ENCODE peak calls at places on chromosome 4, in four cellular contexts. One of them, this sample, is unnamed.

GRCh38 chr4:177308125-177308524 is 1.5 kb upstream of the NEIL3 start:
- DNase-seq in A549: no peak
- DNase-seq in IMR-90: peak; percentile 85
- DNase-seq in HepG2: peak; percentile 12
- DNase-seq in this sample: no peak

GRCh38 chr4:17142232-17142711 is 243.8 kb upstream of the LDB2 start:
- DNase-seq in A549: no peak
- DNase-seq in IMR-90: peak; percentile 98
- DNase-seq in HepG2: no peak
- DNase-seq in this sample: no peak

GRCh38 chr4:2761035-2761923 is 5.1 kb upstream of the TNIP2 start:
- DNase-seq in A549: no peak
- DNase-seq in IMR-90: no peak
- DNase-seq in HepG2: peak; percentile 86
- DNase-seq in this sample: peak; percentile 18

GRCh38 chr4:38523524-38524448 is 140.2 kb upstream of the KLF3 start:
- DNase-seq in A549: no peak
- DNase-seq in IMR-90: no peak
- DNase-seq in HepG2: no peak
- DNase-seq in this sample: no peak

GRCh38 chr4:92450694-92451093 is 146.9 kb downstream of the GRID2 start:
- DNase-seq in A549: no peak
- DNase-seq in IMR-90: no peak
- DNase-seq in HepG2: no peak
- DNase-seq in this sample: no peak

GRCh38 chr4:60366661-60367060 is 833.5 kb upstream of the ADGRL3 start:
- DNase-seq in A549: no peak
- DNase-seq in IMR-90: no peak
- DNase-seq in HepG2: no peak
- DNase-seq in this sample: no peak

GRCh38 chr4:24570172-24570571 is 14.2 kb downstream of the DHX15 start:
- DNase-seq in A549: no peak
- DNase-seq in IMR-90: no peak
- DNase-seq in HepG2: no peak
- DNase-seq in this sample: no peak

GRCh38 chr4:168569066-168569908 is 72.4 kb downstream of the PALLD start:
- DNase-seq in A549: no peak
- DNase-seq in IMR-90: no peak
- DNase-seq in HepG2: peak; percentile 1
- DNase-seq in this sample: no peak

GRCh38 chr4:62135565-62136156 is 935.5 kb downstream of the ADGRL3 start:
- DNase-seq in A549: no peak
- DNase-seq in IMR-90: no peak
- DNase-seq in HepG2: no peak
- DNase-seq in this sample: no peak

GRCh38 chr4:170853422-170854021 is 763.8 kb upstream of the AADAT start:
- DNase-seq in A549: no peak
- DNase-seq in IMR-90: no peak
- DNase-seq in HepG2: peak; percentile 19
- DNase-seq in this sample: peak; percentile 33

GRCh38 chr4:65670331-65671031 is at the start of gene EPHA5:
- DNase-seq in A549: no peak
- DNase-seq in IMR-90: peak; percentile 41
- DNase-seq in HepG2: peak; percentile 3
- DNase-seq in this sample: peak; percentile 69

GRCh38 chr4:6280365-6280996 is 10.8 kb downstream of the WFS1 start:
- DNase-seq in A549: no peak
- DNase-seq in IMR-90: no peak
- DNase-seq in HepG2: no peak
- DNase-seq in this sample: no peak

GRCh38 chr4:108395786-108396185 is 224.6 kb upstream of the RPL34 start:
- DNase-seq in A549: no peak
- DNase-seq in IMR-90: no peak
- DNase-seq in HepG2: no peak
- DNase-seq in this sample: no peak

GRCh38 chr4:129438582-129438981 is 342.6 kb downstream of the C4orf33 start:
- DNase-seq in A549: no peak
- DNase-seq in IMR-90: no peak
- DNase-seq in HepG2: no peak
- DNase-seq in this sample: peak; percentile 26

GRCh38 chr4:18722748-18723191 is 701.2 kb upstream of the LCORL start:
- DNase-seq in A549: no peak
- DNase-seq in IMR-90: no peak
- DNase-seq in HepG2: no peak
- DNase-seq in this sample: no peak

GRCh38 chr4:4637710-4638109 is 95.9 kb upstream of the STX18 start:
- DNase-seq in A549: no peak
- DNase-seq in IMR-90: no peak
- DNase-seq in HepG2: no peak
- DNase-seq in this sample: no peak

GRCh38 chr4:22573198-22573597 is 57.3 kb upstream of the ADGRA3 start:
- DNase-seq in A549: no peak
- DNase-seq in IMR-90: no peak
- DNase-seq in HepG2: no peak
- DNase-seq in this sample: no peak

GRCh38 chr4:68447201-68447600 is at the start of gene TMPRSS11E:
- DNase-seq in A549: no peak
- DNase-seq in IMR-90: no peak
- DNase-seq in HepG2: no peak
- DNase-seq in this sample: no peak

GRCh38 chr4:77167866-77168265 is 10.9 kb downstream of the CCNG2 start:
- DNase-seq in A549: no peak
- DNase-seq in IMR-90: no peak
- DNase-seq in HepG2: no peak
- DNase-seq in this sample: no peak

GRCh38 chr4:85861064-85861767 is 386.3 kb downstream of the ARHGAP24 start:
- DNase-seq in A549: no peak
- DNase-seq in IMR-90: peak; percentile 15
- DNase-seq in HepG2: no peak
- DNase-seq in this sample: no peak

GRCh38 chr4:90845777-90846176 is 718.6 kb downstream of the CCSER1 start:
- DNase-seq in A549: no peak
- DNase-seq in IMR-90: no peak
- DNase-seq in HepG2: no peak
- DNase-seq in this sample: no peak

GRCh38 chr4:89048906-89049601 is 7.9 kb downstream of the FAM13A start:
- DNase-seq in A549: no peak
- DNase-seq in IMR-90: peak; percentile 41
- DNase-seq in HepG2: no peak
- DNase-seq in this sample: no peak

GRCh38 chr4:75800972-75801371 is 76.6 kb downstream of the USO1 start:
- DNase-seq in A549: no peak
- DNase-seq in IMR-90: peak; percentile 56
- DNase-seq in HepG2: no peak
- DNase-seq in this sample: no peak

GRCh38 chr4:98996056-98996941 is 778 bp downstream of the METAP1 start:
- DNase-seq in A549: peak; percentile 8
- DNase-seq in IMR-90: peak; percentile 55
- DNase-seq in HepG2: peak; percentile 23
- DNase-seq in this sample: peak; percentile 35

GRCh38 chr4:155400893-155401292 is 24.1 kb upstream of the MAP9 start:
- DNase-seq in A549: no peak
- DNase-seq in IMR-90: no peak
- DNase-seq in HepG2: no peak
- DNase-seq in this sample: no peak

GRCh38 chr4:139704915-139705485 is 39.4 kb downstream of the MGST2 start:
- DNase-seq in A549: peak; percentile 17
- DNase-seq in IMR-90: peak; percentile 42
- DNase-seq in HepG2: peak; percentile 44
- DNase-seq in this sample: no peak

GRCh38 chr4:63919636-63920365 is 489.4 kb downstream of the TECRL start:
- DNase-seq in A549: no peak
- DNase-seq in IMR-90: no peak
- DNase-seq in HepG2: no peak
- DNase-seq in this sample: no peak

GRCh38 chr4:3414421-3415279 is 27.1 kb upstream of the HGFAC start:
- DNase-seq in A549: no peak
- DNase-seq in IMR-90: no peak
- DNase-seq in HepG2: no peak
- DNase-seq in this sample: no peak

GRCh38 chr4:137300776-137301175 is 231.5 kb downstream of the PCDH18 start:
- DNase-seq in A549: no peak
- DNase-seq in IMR-90: peak; percentile 68
- DNase-seq in HepG2: no peak
- DNase-seq in this sample: no peak

GRCh38 chr4:75289843-75290616 is 224.2 kb downstream of the RCHY1 start:
- DNase-seq in A549: no peak
- DNase-seq in IMR-90: no peak
- DNase-seq in HepG2: peak; percentile 20
- DNase-seq in this sample: no peak

GRCh38 chr4:37994569-37994968 is 34.4 kb downstream of the PTTG2 start:
- DNase-seq in A549: no peak
- DNase-seq in IMR-90: no peak
- DNase-seq in HepG2: no peak
- DNase-seq in this sample: no peak

GRCh38 chr4:74474345-74475099 is 29.6 kb downstream of the AREG start:
- DNase-seq in A549: no peak
- DNase-seq in IMR-90: peak; percentile 77
- DNase-seq in HepG2: no peak
- DNase-seq in this sample: no peak

GRCh38 chr4:128347175-128347868 is 59.7 kb upstream of the PGRMC2 start:
- DNase-seq in A549: no peak
- DNase-seq in IMR-90: peak; percentile 57
- DNase-seq in HepG2: no peak
- DNase-seq in this sample: no peak

DNA sequence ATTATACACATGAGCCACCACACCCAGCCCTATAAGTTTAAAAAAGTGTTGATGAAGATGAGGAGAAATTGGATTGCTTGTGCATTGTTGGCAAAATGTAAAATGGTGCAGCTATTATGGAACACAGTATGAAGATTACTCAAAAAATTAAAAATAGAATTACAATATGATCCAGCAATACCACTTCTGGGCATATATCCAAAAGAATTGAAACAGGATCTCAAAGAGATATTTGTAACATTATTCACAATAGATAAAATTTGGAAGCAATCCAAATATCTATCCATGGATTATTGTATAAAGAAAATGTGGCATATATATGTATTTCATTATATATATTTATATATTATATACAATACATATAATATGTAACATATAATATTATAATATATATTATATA is 515.6 kb upstream of the GNPDA2 start:
- DNase-seq in A549: no peak
- DNase-seq in IMR-90: no peak
- DNase-seq in HepG2: no peak
- DNase-seq in this sample: no peak
- TF ChIP-seq RFX5 in A549: no peak
- TF ChIP-seq RFX5 in IMR-90: no peak
- TF ChIP-seq RFX5 in HepG2: no peak
- TF ChIP-seq RFX5 in this sample: no peak

DNA sequence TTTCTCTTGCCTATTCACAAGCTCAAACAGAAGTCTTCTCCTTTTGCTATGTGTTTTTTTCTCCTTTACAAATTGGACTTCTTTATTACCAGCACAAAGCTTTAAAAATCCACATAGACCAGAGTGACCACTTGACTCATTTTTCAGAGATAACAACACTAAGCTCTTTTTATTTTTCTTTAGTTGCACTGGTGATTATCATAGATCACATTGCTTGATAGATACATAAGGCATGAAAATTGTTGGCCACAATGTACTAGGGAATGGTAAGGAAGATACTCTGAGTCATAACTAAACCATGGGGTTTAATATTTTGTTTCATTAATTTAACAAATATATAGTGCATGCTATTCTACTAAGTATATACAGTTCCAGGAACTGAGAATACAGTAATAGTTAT is 159.0 kb downstream of the GASK1B start:
- DNase-seq in A549: no peak
- DNase-seq in IMR-90: peak; percentile 85
- DNase-seq in HepG2: no peak
- DNase-seq in this sample: no peak
- TF ChIP-seq RFX5 in A549: no peak
- TF ChIP-seq RFX5 in IMR-90: no peak
- TF ChIP-seq RFX5 in HepG2: no peak
- TF ChIP-seq RFX5 in this sample: no peak

DNA sequence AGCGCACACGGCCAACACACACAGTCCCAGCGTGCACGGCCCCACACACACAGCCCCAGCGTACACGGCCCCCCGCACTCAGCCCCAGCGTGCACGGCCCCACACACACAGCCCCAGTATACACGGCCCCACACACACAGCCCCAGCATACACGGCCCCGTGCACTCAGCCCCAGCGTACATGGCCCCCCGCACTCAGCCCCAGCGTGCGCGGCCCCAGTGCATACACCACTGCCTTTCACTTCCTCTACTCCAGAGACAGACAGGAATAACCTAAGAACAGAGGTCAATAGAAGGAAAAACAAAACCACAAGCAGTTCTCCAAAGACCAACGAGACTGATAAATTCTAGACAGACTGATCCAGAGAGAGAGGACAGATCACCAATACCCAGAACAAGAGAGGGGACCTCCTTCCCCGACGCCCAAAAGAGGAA is 17.1 kb downstream of the GAK start:
- DNase-seq in A549: no peak
- DNase-seq in IMR-90: no peak
- DNase-seq in HepG2: no peak
- DNase-seq in this sample: no peak
- TF ChIP-seq RFX5 in A549: no peak
- TF ChIP-seq RFX5 in IMR-90: no peak
- TF ChIP-seq RFX5 in HepG2: no peak
- TF ChIP-seq RFX5 in this sample: no peak

GRCh38 chr4:102815981-102816380 is 11.4 kb downstream of the UBE2D3 start:
- DNase-seq in A549: peak; percentile 30
- DNase-seq in IMR-90: peak; percentile 95
- DNase-seq in HepG2: peak; percentile 66
- DNase-seq in this sample: no peak
- TF ChIP-seq RFX5 in A549: no peak
- TF ChIP-seq RFX5 in IMR-90: no peak
- TF ChIP-seq RFX5 in HepG2: no peak
- TF ChIP-seq RFX5 in this sample: no peak

DNA sequence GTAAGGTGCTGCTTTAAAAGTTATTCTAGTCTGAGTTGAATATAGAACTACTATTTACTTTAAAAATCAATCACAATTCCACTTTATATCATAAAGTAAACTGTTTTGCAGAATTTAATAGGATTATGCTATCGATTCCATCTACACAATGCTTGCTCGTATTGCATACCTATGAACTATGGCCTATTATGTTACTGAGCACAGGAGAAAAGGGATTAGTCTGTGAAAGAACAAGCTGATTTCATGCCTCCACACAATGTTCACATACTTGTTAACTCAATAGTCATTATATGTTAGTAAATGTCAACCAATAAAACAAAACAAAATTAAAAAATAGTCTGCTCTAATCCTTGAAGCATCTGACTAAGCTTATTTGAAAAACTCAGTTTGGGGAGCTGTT is 223.6 kb downstream of the PCDH10 start:
- DNase-seq in A549: no peak
- DNase-seq in IMR-90: no peak
- DNase-seq in HepG2: no peak
- DNase-seq in this sample: no peak
- TF ChIP-seq RFX5 in A549: no peak
- TF ChIP-seq RFX5 in IMR-90: no peak
- TF ChIP-seq RFX5 in HepG2: no peak
- TF ChIP-seq RFX5 in this sample: no peak